ENCODE peak calls at places on chromosomes 12 and 14, in ten cellular contexts. U is left kidney; C is Caco-2; S is T-helper 2 cell; A is ovary; I is stimulated activated CD4-positive, alpha-beta T cell treated with anti-CD3 and anti-CD28 coated beads, Interleukin-15, amount 100 ng/mL, for 1 hour; X is cardiac muscle cell; T is left lung; M is NCI-H2081 treated with DMSO at 0.1 percent for 48 hours; B is CD8-positive, alpha-beta memory T cell. Y is an unnamed sample.

GRCh38 chr12:80648866-80649265 is 58.6 kb upstream of the MYF6 start:
- DNase-seq in M (no peak), I (no peak), A (no peak), T (no peak), S (no peak), U (no peak), X (peak), C (no peak), B (no peak), Y (no peak)

GRCh38 chr14:58356268-58356667 is 39.5 kb upstream of the TOMM20L start:
- DNase-seq in X (no peak), A (no peak), I (no peak), U (no peak), M (no peak), C (no peak), S (no peak), T (no peak), B (no peak), Y (no peak)

GRCh38 chr12:5043589-5044419 is at the start of gene KCNA5:
- DNase-seq in C (no peak), A (peak), U (peak), X (peak), T (no peak), I (no peak), B (no peak), S (no peak), M (no peak), Y (no peak)

GRCh38 chr12:21818627-21819026 is 44.1 kb upstream of the KCNJ8 start:
- DNase-seq in U (no peak), X (peak), B (no peak), A (no peak), C (peak), S (no peak), T (no peak), M (no peak), I (no peak), Y (no peak)

GRCh38 chr12:77724367-77724957 is 106.2 kb upstream of the NAV3 start:
- DNase-seq in C (peak), U (peak), I (no peak), T (no peak), X (peak), M (peak), A (no peak), S (no peak), B (no peak), Y (no peak)

GRCh38 chr12:127690161-127690560 is 576.8 kb upstream of the TMEM132C start:
- DNase-seq in M (no peak), C (no peak), A (no peak), X (no peak), I (no peak), S (no peak), U (no peak), T (no peak), B (no peak), Y (no peak)

GRCh38 chr12:75589801-75590200 is 78.4 kb upstream of the KRR1 start:
- DNase-seq in M (no peak), X (no peak), C (no peak), B (no peak), A (no peak), I (no peak), S (no peak), U (no peak), T (no peak), Y (no peak)

GRCh38 chr12:6140646-6141045 is 16.2 kb upstream of the VWF start:
- DNase-seq in X (no peak), A (no peak), M (no peak), T (no peak), U (no peak), I (no peak), S (no peak), B (no peak), C (no peak), Y (no peak)

GRCh38 chr12:48031135-48031960 is 27.1 kb upstream of the COL2A1 start:
- DNase-seq in T (no peak), C (no peak), U (no peak), A (no peak), I (no peak), M (no peak), B (no peak), X (no peak), S (no peak), Y (no peak)

GRCh38 chr12:132171968-132172521 is 27.8 kb downstream of the NOC4L start:
- DNase-seq in I (no peak), S (peak), T (no peak), M (no peak), U (no peak), B (no peak), A (no peak), X (no peak), C (no peak), Y (no peak)

GRCh38 chr14:81471062-81471461 is 62.6 kb downstream of the SEL1L start:
- DNase-seq in B (no peak), I (no peak), T (no peak), S (no peak), C (no peak), A (no peak), M (no peak), U (no peak), X (no peak), Y (no peak)

GRCh38 chr12:109947511-109947910 is 47.4 kb downstream of the TCHP start:
- DNase-seq in I (no peak), T (no peak), B (no peak), U (no peak), A (no peak), C (no peak), M (no peak), X (peak), S (no peak), Y (no peak)

GRCh38 chr14:69683971-69684370 is 72.6 kb downstream of the SUSD6 start:
- DNase-seq in U (no peak), X (no peak), B (no peak), T (no peak), A (no peak), I (no peak), C (no peak), S (no peak), M (no peak), Y (no peak)

GRCh38 chr12:121797937-121798801 is 4.7 kb upstream of the RHOF start:
- DNase-seq in B (no peak), M (peak), C (no peak), I (no peak), U (peak), S (no peak), A (peak), T (peak), X (peak), Y (no peak)

GRCh38 chr12:22271036-22271435 is 63.5 kb downstream of the ST8SIA1 start:
- DNase-seq in U (no peak), C (no peak), A (no peak), X (peak), S (no peak), B (no peak), T (no peak), M (no peak), I (no peak), Y (no peak)

GRCh38 chr14:100144645-100144995 is 14.8 kb downstream of the DEGS2 start:
- DNase-seq in M (no peak), B (no peak), T (no peak), C (no peak), U (no peak), A (no peak), S (no peak), I (no peak), X (no peak), Y (no peak)

GRCh38 chr12:28787151-28787550 is 361.9 kb upstream of the FAR2 start:
- DNase-seq in A (no peak), U (no peak), X (no peak), M (no peak), C (no peak), B (no peak), S (no peak), I (no peak), T (no peak), Y (no peak)

GRCh38 chr12:13719986-13720385 is 261.4 kb downstream of the GRIN2B start:
- DNase-seq in M (no peak), X (no peak), C (no peak), T (no peak), B (no peak), S (no peak), I (no peak), U (no peak), A (no peak), Y (no peak)

GRCh38 chr12:29640589-29641345 is 143.0 kb downstream of the TMTC1 start:
- DNase-seq in X (peak), B (no peak), U (peak), A (peak), C (no peak), M (no peak), S (no peak), T (no peak), I (no peak), Y (no peak)

GRCh38 chr12:31362759-31363415 is 36.9 kb upstream of the SINHCAF start:
- DNase-seq in C (peak), T (no peak), B (no peak), U (peak), S (no peak), A (no peak), X (no peak), I (peak), M (no peak), Y (peak)

GRCh38 chr14:104285483-104285790 is 147.1 kb downstream of the KIF26A start:
- DNase-seq in M (no peak), A (no peak), C (no peak), U (no peak), X (no peak), B (no peak), I (no peak), T (no peak), S (no peak), Y (no peak)

GRCh38 chr12:107779077-107779840 is 4.8 kb downstream of the ASCL4 start:
- DNase-seq in M (no peak), B (no peak), I (no peak), X (no peak), A (no peak), C (no peak), U (no peak), T (no peak), S (no peak), Y (peak)

GRCh38 chr14:76015191-76015590 is 29.6 kb downstream of the IFT43 start:
- DNase-seq in U (no peak), A (no peak), S (no peak), C (no peak), X (no peak), I (no peak), B (no peak), T (no peak), M (no peak), Y (no peak)

GRCh38 chr14:54686219-54686870 is 119.4 kb downstream of the SAMD4A start:
- DNase-seq in X (peak), U (no peak), T (no peak), M (no peak), B (no peak), I (no peak), A (peak), S (no peak), C (no peak), Y (no peak)

GRCh38 chr14:91418387-91419043 is 895 bp upstream of the CCDC88C start:
- DNase-seq in S (peak), X (peak), B (peak), A (peak), M (no peak), T (peak), U (peak), I (peak), C (peak), Y (no peak)

GRCh38 chr12:99055294-99055693 is 410.2 kb downstream of the APAF1 start:
- DNase-seq in X (no peak), B (no peak), C (no peak), U (no peak), A (no peak), S (no peak), M (no peak), I (no peak), T (no peak), Y (no peak)

GRCh38 chr12:130920119-130920703 is 33.5 kb upstream of the ADGRD1 start:
- DNase-seq in I (no peak), T (no peak), X (no peak), S (no peak), C (no peak), B (no peak), U (no peak), A (no peak), M (no peak), Y (no peak)

GRCh38 chr12:47855502-47855901 is 35.8 kb upstream of the HDAC7 start:
- DNase-seq in A (no peak), S (no peak), T (no peak), C (peak), I (no peak), U (no peak), B (no peak), X (no peak), M (no peak), Y (no peak)

GRCh38 chr12:54993181-54993835 is 8.7 kb upstream of the TESPA1 start:
- DNase-seq in A (peak), T (no peak), M (peak), X (peak), B (peak), U (peak), S (peak), C (peak), I (no peak), Y (peak)

GRCh38 chr14:53295985-53296582 is 143.0 kb upstream of the DDHD1 start:
- DNase-seq in S (no peak), T (no peak), A (no peak), X (peak), I (no peak), M (no peak), B (no peak), U (peak), C (peak), Y (no peak)

GRCh38 chr14:94171208-94171607 is 2.9 kb upstream of the PPP4R4 start:
- DNase-seq in A (no peak), S (no peak), M (no peak), U (no peak), I (no peak), X (no peak), B (no peak), C (no peak), T (no peak), Y (no peak)

GRCh38 chr12:9244894-9245293 is 36.7 kb upstream of the PZP start:
- DNase-seq in I (peak), X (no peak), C (no peak), B (no peak), S (no peak), U (no peak), A (no peak), M (no peak), T (no peak), Y (peak)

GRCh38 chr12:114700392-114701103 is 16.6 kb upstream of the TBX3 start:
- DNase-seq in U (peak), X (peak), M (no peak), S (no peak), I (no peak), T (no peak), A (no peak), C (no peak), B (no peak), Y (no peak)

GRCh38 chr12:114863911-114864310 is 179.9 kb upstream of the TBX3 start:
- DNase-seq in S (no peak), A (no peak), B (no peak), X (no peak), C (no peak), T (no peak), M (no peak), I (no peak), U (no peak), Y (no peak)

GRCh38 chr12:20546267-20546666 is 148.9 kb upstream of the SLCO1C1 start:
- DNase-seq in U (no peak), I (no peak), C (no peak), S (no peak), M (no peak), B (no peak), X (no peak), A (no peak), T (no peak), Y (no peak)

GRCh38 chr14:61588419-61588901 is 106.9 kb upstream of the HIF1A start:
- DNase-seq in I (no peak), M (no peak), T (no peak), U (no peak), X (peak), B (no peak), A (no peak), S (no peak), C (no peak), Y (no peak)

GRCh38 chr14:96567289-96567899 is 65.2 kb downstream of the PAPOLA start:
- DNase-seq in X (peak), C (no peak), S (no peak), I (no peak), A (no peak), T (no peak), B (no peak), M (no peak), U (peak), Y (no peak)

GRCh38 chr12:69084816-69085215 is 151.8 kb upstream of the CPM start:
- DNase-seq in T (no peak), I (no peak), S (no peak), M (no peak), A (no peak), C (no peak), U (no peak), X (no peak), B (no peak), Y (no peak)

GRCh38 chr14:60650382-60650961 is 1.2 kb upstream of the SIX1 start:
- DNase-seq in X (no peak), T (no peak), B (no peak), U (peak), A (no peak), C (peak), I (no peak), S (no peak), M (no peak), Y (no peak)

Y was measured in GM19239.